ENCODE peak calls at places on chromosomes 3 and 15, in four cellular contexts. E, N, Q and I are unnamed samples.

GRCh38 chr3:190382082-190382481 is 5.9 kb upstream of the CLDN16 start:
- DNase-seq in E (peak; percentile 69), N (peak; percentile 11), Q (no peak), I (no peak)

GRCh38 chr3:41482134-41482533 is 282.8 kb downstream of the CTNNB1 start:
- DNase-seq in E (no peak), Q (no peak), N (no peak), I (no peak)

GRCh38 chr15:89217686-89218376 is 3.5 kb downstream of the RLBP1 start:
- DNase-seq in Q (no peak), N (no peak), E (no peak), I (no peak)

GRCh38 chr3:2198880-2199279 is 100.2 kb downstream of the CNTN4 start:
- DNase-seq in Q (no peak), N (no peak), E (no peak), I (no peak)

GRCh38 chr3:190172751-190173150 is 52.1 kb upstream of the P3H2 start:
- DNase-seq in N (no peak), E (peak; percentile 55), Q (no peak), I (no peak)

GRCh38 chr3:126208618-126209256 is 28.4 kb upstream of the ALDH1L1 start:
- DNase-seq in N (peak; percentile 93), Q (peak; percentile 83), E (peak; percentile 89), I (peak; percentile 82)

GRCh38 chr3:196502775-196503181 is 790 bp downstream of the RNF168 start:
- DNase-seq in E (peak; percentile 92), N (peak; percentile 89), Q (peak; percentile 36), I (peak; percentile 65)

GRCh38 chr15:91783001-91783400 is 70.5 kb upstream of the SLCO3A1 start:
- DNase-seq in Q (no peak), E (no peak), N (no peak), I (no peak)

GRCh38 chr15:45129651-45130129 is at the start of the genes DUOX1 and DUOXA1:
- DNase-seq in E (no peak), N (no peak), Q (no peak), I (no peak)

GRCh38 chr3:36932979-36933378 is 11.9 kb downstream of the TRANK1 start:
- DNase-seq in Q (no peak), N (peak; percentile 60), E (peak; percentile 44), I (peak; percentile 1)

GRCh38 chr15:88658972-88659931 is 20.4 kb downstream of the ISG20 start:
- DNase-seq in Q (no peak), E (peak; percentile 73), N (peak; percentile 79), I (peak; percentile 56)

GRCh38 chr3:55623786-55624185 is 136.7 kb upstream of the WNT5A start:
- DNase-seq in Q (no peak), E (peak; percentile 41), N (no peak), I (no peak)

GRCh38 chr15:57504599-57504940 is 87.1 kb upstream of the MYZAP start:
- DNase-seq in Q (no peak), E (no peak), N (no peak), I (no peak)

GRCh38 chr3:185069583-185070030 is 83.3 kb downstream of the C3orf70 start:
- DNase-seq in Q (no peak), N (no peak), E (no peak), I (no peak)

GRCh38 chr3:127768346-127769008 is 53.8 kb downstream of the MGLL start:
- DNase-seq in N (peak; percentile 92), Q (no peak), E (peak; percentile 99), I (peak; percentile 77)

GRCh38 chr15:88218557-88219214 is 37.9 kb downstream of the NTRK3 start:
- DNase-seq in Q (no peak), E (no peak), N (no peak), I (no peak)

GRCh38 chr3:118742760-118743159 is 291.9 kb downstream of the IGSF11 start:
- DNase-seq in N (no peak), Q (no peak), E (no peak), I (no peak)

GRCh38 chr15:48936666-48937065 is 27.1 kb downstream of the SHC4 start:
- DNase-seq in N (peak; percentile 34), Q (no peak), E (peak; percentile 87), I (no peak)

GRCh38 chr15:70212288-70212962 is 114.7 kb upstream of the TLE3 start:
- DNase-seq in Q (no peak), E (no peak), N (peak; percentile 18), I (no peak)

GRCh38 chr3:11391930-11392688 is 119.9 kb downstream of the ATG7 start:
- DNase-seq in N (peak; percentile 89), Q (no peak), E (peak; percentile 59), I (no peak)

GRCh38 chr3:124118397-124118796 is 126.5 kb upstream of the ROPN1 start:
- DNase-seq in N (no peak), E (peak; percentile 47), Q (no peak), I (no peak)

GRCh38 chr3:16214366-16214765 is 39.9 kb downstream of the GALNT15 start:
- DNase-seq in N (no peak), E (no peak), Q (no peak), I (no peak)

GRCh38 chr3:129023909-129024308 is 22.8 kb downstream of the EFCC1 start:
- DNase-seq in N (no peak), E (peak; percentile 28), Q (no peak), I (no peak)

GRCh38 chr3:124223853-124224252 is 231.9 kb upstream of the ROPN1 start:
- DNase-seq in Q (no peak), E (no peak), N (no peak), I (no peak)

GRCh38 chr3:62169871-62170660 is 203.3 kb downstream of the FEZF2 start:
- DNase-seq in E (peak; percentile 56), Q (no peak), N (peak; percentile 47), I (no peak)

GRCh38 chr3:187456268-187456667 is 88.1 kb downstream of the RTP4 start:
- DNase-seq in Q (peak; percentile 56), N (peak; percentile 62), E (no peak), I (peak; percentile 61)

GRCh38 chr3:68271145-68271544 is 616.7 kb upstream of the SUCLG2 start:
- DNase-seq in Q (no peak), E (no peak), N (no peak), I (no peak)

GRCh38 chr3:185409957-185410356 is 47.0 kb downstream of the MAP3K13 start:
- DNase-seq in E (no peak), Q (no peak), N (no peak), I (no peak)

GRCh38 chr3:197041875-197042488 is 12.4 kb upstream of the MELTF start:
- DNase-seq in Q (no peak), N (no peak), E (no peak), I (no peak)

GRCh38 chr3:2300938-2301337 is 202.3 kb downstream of the CNTN4 start:
- DNase-seq in E (no peak), N (no peak), Q (no peak), I (no peak)

GRCh38 chr15:56734013-56734625 is 810 bp upstream of the ZNF280D start:
- DNase-seq in E (no peak), Q (no peak), N (no peak), I (no peak)

GRCh38 chr3:192188218-192188835 is 539.0 kb downstream of the FGF12 start:
- DNase-seq in E (peak; percentile 4), Q (peak; percentile 29), N (peak; percentile 67), I (peak; percentile 69)

GRCh38 chr15:52772766-52773165 is 17.4 kb downstream of the ONECUT1 start:
- DNase-seq in Q (no peak), N (no peak), E (no peak), I (no peak)

GRCh38 chr3:185677146-185677829 is 91.2 kb downstream of the SENP2 start:
- DNase-seq in N (peak; percentile 83), E (peak; percentile 77), Q (no peak), I (no peak)

GRCh38 chr3:52227766-52228165 is 2.3 kb upstream of the TLR9 start:
- DNase-seq in Q (no peak), N (no peak), E (no peak), I (no peak)

GRCh38 chr3:52228751-52229291 is 3.4 kb upstream of the TLR9 start:
- DNase-seq in E (no peak), Q (no peak), N (no peak), I (no peak)

GRCh38 chr3:52227117-52227516 is 1.7 kb upstream of the TLR9 start:
- DNase-seq in E (no peak), N (no peak), Q (no peak), I (no peak)

GRCh38 chr3:52229656-52230055 is 4.2 kb upstream of the TLR9 start:
- DNase-seq in Q (no peak), N (no peak), E (no peak), I (no peak)

GRCh38 chr3:52228266-52228665 is 2.8 kb upstream of the TLR9 start:
- DNase-seq in Q (no peak), E (no peak), N (no peak), I (no peak)
- H3K27ac ChIP-seq in Q (no peak overlapping the region), E (no peak overlapping the region), N (no peak overlapping the region), I (no peak overlapping the region)

GRCh38 chr15:40939909-40940801 is 11.0 kb downstream of the DLL4 start:
- DNase-seq in Q (peak; percentile 66), E (no peak), N (no peak), I (peak; percentile 68)

GRCh38 chr15:40942337-40942854 is 10.9 kb upstream of the CHAC1 start:
- DNase-seq in Q (no peak), N (no peak), E (no peak), I (no peak)

GRCh38 chr15:40941078-40941527 is 12.0 kb downstream of the DLL4 start:
- DNase-seq in Q (no peak), E (no peak), N (no peak), I (peak; percentile 77)

GRCh38 chr15:40942865-40943264 is 10.4 kb upstream of the CHAC1 start:
- DNase-seq in E (no peak), N (no peak), Q (no peak), I (no peak)

DNA sequence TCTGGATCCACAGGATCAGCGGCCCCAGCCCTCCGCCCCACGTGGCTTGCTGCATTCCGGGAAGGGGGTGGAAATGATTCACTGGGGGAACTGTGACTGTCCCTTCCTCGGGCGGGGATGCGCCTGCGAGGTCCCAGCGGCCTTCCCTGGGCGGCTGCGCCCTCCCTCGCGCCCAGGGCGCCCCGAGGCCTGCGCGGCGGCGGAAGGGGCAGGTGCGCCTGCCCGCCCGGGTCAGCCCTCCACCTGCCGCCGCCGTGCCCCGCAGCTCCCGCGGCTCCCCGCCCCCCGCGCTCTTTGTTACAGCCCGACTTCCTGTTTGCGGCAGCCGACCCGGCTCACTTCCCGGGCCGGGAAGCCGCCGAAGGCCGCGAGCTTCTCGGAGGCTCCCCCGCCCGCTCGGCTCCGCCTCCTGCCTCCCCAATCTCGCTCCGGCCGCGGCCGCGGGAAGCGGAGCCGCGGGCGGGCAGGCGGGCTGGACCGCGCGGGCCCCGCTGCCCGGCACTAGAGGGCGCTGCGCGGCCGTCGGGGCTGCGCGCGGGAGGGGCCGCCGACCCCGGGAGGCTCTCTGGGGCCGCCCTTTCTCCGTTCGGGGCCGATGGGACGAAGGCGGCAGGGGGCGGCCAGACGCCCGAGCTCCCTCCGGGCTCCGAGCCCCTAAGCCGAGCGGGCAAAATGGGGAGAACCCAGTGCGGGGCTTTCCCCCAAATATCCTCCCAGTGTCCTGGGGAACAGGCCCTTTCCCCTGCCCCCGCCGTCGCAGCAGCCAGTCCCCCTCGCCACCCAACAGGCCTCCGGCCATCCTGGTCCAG is 11.5 kb upstream of the CHAC1 start:
- DNase-seq in E (peak; percentile 73), N (peak; percentile 84), Q (peak; percentile 86), I (no peak)
- TF ChIP-seq CTCF in E (peak; percentile 84), N (peak; percentile 29), Q (peak; percentile 60), I (peak; percentile 80)

DNA sequence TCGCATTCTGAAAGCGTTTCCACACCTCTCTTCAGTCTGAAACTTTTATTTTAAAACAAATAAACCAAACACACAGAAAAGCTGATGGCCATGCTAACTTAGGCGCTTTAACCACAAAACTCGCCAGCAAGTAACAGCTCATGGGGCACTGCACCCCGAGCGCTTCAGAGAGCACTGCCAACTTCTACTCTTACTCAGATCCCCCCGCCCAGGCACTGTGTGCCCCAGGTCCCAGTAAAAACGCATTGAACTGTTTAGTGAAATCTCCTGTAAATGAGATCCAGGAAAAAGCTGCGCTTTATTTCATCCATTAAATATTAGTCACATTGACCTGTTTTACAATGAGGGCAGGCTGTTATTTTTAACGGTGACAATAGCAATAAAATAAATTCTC is 99.7 kb downstream of the LRIG1 start:
- DNase-seq in Q (no peak), N (no peak), E (no peak), I (no peak)
- H3K27ac ChIP-seq in Q (peak overlapping the region; percentile 10), N (no peak overlapping the region), E (no peak overlapping the region), I (no peak overlapping the region)

GRCh38 chr3:99753268-99753975 is 64.2 kb upstream of the CMSS1 start:
- DNase-seq in N (peak; percentile 93), Q (no peak), E (peak; percentile 86), I (no peak)
- TF ChIP-seq CTCF in N (peak; percentile 76), Q (peak; percentile 59), E (peak; percentile 85), I (peak; percentile 79)